ENCODE peak calls at places on chromosomes 11 and 22, in nine cellular contexts. H is Peyer's patch, T is PC-9, X is AG04449, O is right lobe of liver, P is ascending aorta, C is kidney epithelial cell, A is bronchial epithelial cell, R is lower lobe of right lung. G is an unnamed sample.

GRCh38 chr11:35167451-35167954 is 28.5 kb downstream of the CD44 start:
- DNase-seq in A (no peak), T (no peak), O (no peak), P (no peak), H (no peak), X (no peak), C (no peak), R (no peak), G (no peak)

GRCh38 chr11:69530278-69531070 is 49.0 kb downstream of the LINC01488 start:
- DNase-seq in X (no peak), C (no peak), R (no peak), A (no peak), T (no peak), H (peak), P (no peak), O (peak), G (no peak)

GRCh38 chr11:84714316-84714780 is 912.8 kb downstream of the DLG2 start:
- DNase-seq in C (peak), H (no peak), P (no peak), O (peak), X (no peak), A (peak), T (peak), R (peak), G (no peak)

GRCh38 chr11:127345819-127346459 is 345.4 kb upstream of the KIRREL3 start:
- DNase-seq in A (peak), P (no peak), C (no peak), T (no peak), H (no peak), X (no peak), O (no peak), R (no peak), G (peak)

GRCh38 chr11:3964056-3964455 is 108.6 kb downstream of the STIM1 start:
- DNase-seq in X (no peak), T (no peak), P (no peak), C (no peak), A (no peak), R (no peak), O (no peak), H (no peak), G (no peak)

GRCh38 chr11:17431139-17431538 is 42.7 kb upstream of the KCNJ11 start:
- DNase-seq in A (no peak), P (no peak), H (no peak), O (peak), C (no peak), T (no peak), R (no peak), X (no peak), G (no peak)

GRCh38 chr22:48750282-48750681 is 1077.4 kb downstream of the BRD1 start:
- DNase-seq in P (no peak), X (no peak), C (no peak), A (no peak), O (no peak), H (no peak), R (no peak), T (no peak), G (no peak)

GRCh38 chr11:72676874-72677341 is 2.7 kb upstream of the PDE2A start:
- DNase-seq in C (no peak), T (no peak), R (peak), O (peak), X (no peak), A (peak), P (no peak), H (peak), G (no peak)

GRCh38 chr11:115616941-115617340 is 112.7 kb upstream of the CADM1 start:
- DNase-seq in T (no peak), X (peak), R (no peak), H (no peak), A (no peak), O (no peak), C (no peak), P (no peak), G (peak)

GRCh38 chr22:23781065-23781464 is 5.7 kb upstream of the SMARCB1 start:
- DNase-seq in H (no peak), C (no peak), O (no peak), X (no peak), R (no peak), T (no peak), P (no peak), A (no peak), G (no peak)

GRCh38 chr11:48043111-48043997 is 63.0 kb downstream of the PTPRJ start:
- DNase-seq in R (no peak), H (peak), A (no peak), O (no peak), X (no peak), T (peak), C (no peak), P (no peak), G (no peak)
- H3K4me3 ChIP-seq in R (no peak), H (no peak), A (no peak), O (no peak), X (no peak), T (no peak), C (no peak), P (no peak), G (no peak)

GRCh38 chr22:45019861-45020655 is 10.3 kb upstream of the PHF21B start:
- DNase-seq in T (no peak), A (no peak), R (no peak), O (no peak), X (no peak), P (no peak), C (no peak), H (no peak), G (no peak)
- H3K4me3 ChIP-seq in T (no peak), A (no peak), R (no peak), O (no peak), X (no peak), P (no peak), C (no peak), H (no peak), G (no peak)

GRCh38 chr11:122665882-122666281 is 10.4 kb downstream of the UBASH3B start:
- DNase-seq in C (no peak), T (no peak), H (no peak), P (no peak), R (no peak), X (no peak), O (no peak), A (no peak), G (no peak)
- H3K4me3 ChIP-seq in C (no peak), T (no peak), H (no peak), P (no peak), R (peak), X (peak), O (no peak), A (no peak), G (no peak)

GRCh38 chr11:114273071-114273470 is 23.1 kb upstream of the NNMT start:
- DNase-seq in R (no peak), C (no peak), T (no peak), H (no peak), X (no peak), P (no peak), O (no peak), A (no peak), G (no peak)

GRCh38 chr11:114274637-114275036 is 21.6 kb upstream of the NNMT start:
- DNase-seq in P (no peak), C (no peak), A (no peak), H (no peak), X (no peak), R (no peak), T (no peak), O (no peak), G (no peak)

GRCh38 chr11:114272311-114272710 is 23.9 kb upstream of the NNMT start:
- DNase-seq in C (no peak), O (no peak), A (no peak), T (no peak), X (no peak), P (no peak), R (no peak), H (no peak), G (no peak)

GRCh38 chr11:114275295-114275694 is 20.9 kb upstream of the NNMT start:
- DNase-seq in R (no peak), O (no peak), A (no peak), P (no peak), X (no peak), C (no peak), H (no peak), T (no peak), G (no peak)

GRCh38 chr11:114273890-114274635 is 22.1 kb upstream of the NNMT start:
- DNase-seq in X (no peak), A (no peak), C (no peak), R (no peak), H (no peak), P (no peak), T (no peak), O (no peak), G (no peak)
- H3K4me3 ChIP-seq in X (no peak), A (no peak), C (no peak), R (no peak), H (no peak), P (no peak), T (no peak), O (no peak), G (no peak)

DNA sequence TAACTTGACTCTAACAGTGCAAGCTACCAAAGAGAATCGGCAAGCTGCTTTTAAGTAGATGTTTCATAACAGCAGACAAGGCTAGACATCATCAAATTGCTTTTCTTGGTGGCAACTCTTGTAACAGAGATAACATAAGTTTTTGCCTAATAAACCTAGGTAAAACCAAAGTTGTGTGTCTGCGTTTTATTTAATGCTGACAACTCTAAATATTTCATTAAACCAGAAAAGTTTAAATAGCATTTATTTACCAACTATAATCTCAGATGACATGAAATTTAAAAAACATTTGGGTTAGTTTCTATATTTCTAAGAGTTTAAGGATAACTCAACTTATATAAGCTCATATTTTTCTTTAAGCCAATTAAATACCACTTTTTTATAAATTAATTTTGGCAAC is 19.3 kb upstream of the IFITM3 start:
- DNase-seq in A (no peak), X (no peak), T (no peak), C (no peak), P (no peak), H (no peak), R (no peak), O (no peak), G (no peak)
- H3K4me3 ChIP-seq in A (no peak), X (no peak), T (no peak), C (no peak), P (no peak), H (no peak), R (no peak), O (no peak), G (no peak)

GRCh38 chr11:119729581-119730346 is 764 bp upstream of the NECTIN1 start:
- DNase-seq in R (peak), X (no peak), H (peak), A (peak), O (peak), T (no peak), P (no peak), C (no peak), G (no peak)
- H3K4me3 ChIP-seq in R (peak), X (peak), H (peak), A (peak), O (peak), T (peak), P (peak), C (peak), G (peak)

GRCh38 chr22:46052801-46053562 is 76.0 kb upstream of the WNT7B start:
- DNase-seq in R (peak), O (peak), P (peak), T (peak), X (no peak), C (no peak), A (no peak), H (peak), G (no peak)

GRCh38 chr22:46052331-46052771 is 75.4 kb upstream of the WNT7B start:
- DNase-seq in C (no peak), O (peak), P (peak), R (peak), X (no peak), T (no peak), A (no peak), H (no peak), G (no peak)

GRCh38 chr22:46054878-46055158 is 77.9 kb upstream of the WNT7B start:
- DNase-seq in R (peak), A (no peak), P (no peak), C (no peak), H (no peak), T (no peak), O (peak), X (no peak), G (no peak)

GRCh38 chr22:46054091-46054877 is 77.3 kb upstream of the WNT7B start:
- DNase-seq in R (peak), O (peak), A (no peak), H (peak), T (no peak), P (peak), X (no peak), C (no peak), G (no peak)

DNA sequence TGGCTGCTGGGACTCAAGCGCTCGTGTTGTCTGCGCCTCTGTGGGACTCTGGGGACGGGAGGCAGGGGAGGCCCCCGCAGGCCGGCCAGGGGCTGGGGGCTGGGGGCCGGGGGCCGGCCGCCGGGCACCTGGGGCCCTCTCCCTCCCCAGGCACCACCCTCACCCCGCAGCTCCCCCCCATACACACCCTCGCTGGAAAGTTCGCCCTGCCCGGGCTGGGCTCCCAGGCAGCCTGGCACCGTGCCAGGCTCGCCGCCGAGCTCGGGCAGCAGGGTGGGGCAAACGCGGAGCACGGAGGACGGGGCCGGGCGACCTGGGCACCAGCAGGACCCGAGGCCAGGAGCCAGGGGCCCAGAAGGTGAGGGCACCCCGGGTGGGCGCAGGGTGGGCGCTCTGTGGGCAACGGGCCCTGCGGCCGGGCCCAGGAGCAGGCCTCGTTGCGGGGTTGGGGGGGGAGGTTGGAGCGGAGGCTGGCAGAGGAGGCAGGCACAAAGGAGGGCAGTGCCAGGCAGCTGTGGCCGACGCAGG is 76.7 kb upstream of the WNT7B start:
- DNase-seq in C (no peak), T (peak), R (peak), A (no peak), O (peak), H (peak), P (peak), X (no peak), G (no peak)
- H3K4me3 ChIP-seq in C (peak), T (peak), R (peak), A (peak), O (peak), H (peak), P (peak), X (peak), G (peak)

DNA sequence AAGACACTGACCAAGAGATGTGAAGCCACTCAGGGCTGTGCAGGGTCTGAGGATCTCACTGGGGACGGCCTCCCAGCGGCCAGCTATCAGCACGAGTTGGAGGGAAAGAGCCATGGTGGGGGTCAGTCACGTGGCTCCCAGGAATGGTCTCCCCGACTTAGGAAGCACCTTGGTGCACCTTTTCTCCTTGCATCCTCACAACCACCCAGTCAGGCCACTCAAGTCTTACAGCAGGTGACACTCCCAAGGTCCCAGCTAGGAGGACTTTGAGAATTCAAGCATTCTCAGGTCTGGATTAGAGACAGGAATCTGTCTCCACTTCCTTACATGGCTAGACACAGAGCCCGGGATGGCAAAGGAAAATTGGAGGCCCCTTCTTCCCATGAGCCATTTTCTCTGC is 2.7 kb downstream of the RNASEH2C start:
- DNase-seq in T (no peak), O (no peak), C (no peak), P (no peak), X (no peak), R (no peak), H (no peak), A (no peak), G (no peak)
- H3K4me3 ChIP-seq in T (no peak), O (no peak), C (no peak), P (no peak), X (no peak), R (no peak), H (no peak), A (no peak), G (no peak)

G was measured in skeletal muscle cell.